ENCODE peak calls at places on chromosome 6, in seven cellular contexts. B, G, F, Y, Q, O and S are unnamed samples.

GRCh38 chr6:113734886-113735481 is 122.2 kb upstream of the MARCKS start:
- DNase-seq in Y (peak), Q (no peak), F (peak), O (no peak), G (no peak), B (peak), S (no peak)

GRCh38 chr6:36985963-36986703 is at the start of gene MTCH1:
- DNase-seq in Y (peak), Q (peak), G (peak), F (peak), O (peak), B (peak), S (peak)

GRCh38 chr6:13711384-13711725 is 280 bp downstream of the RANBP9 start:
- DNase-seq in F (no peak), Y (peak), Q (peak), B (no peak), G (no peak), O (peak), S (peak)

GRCh38 chr6:143060806-143061596 is at the start of gene AIG1:
- DNase-seq in O (no peak), Q (peak), G (peak), B (no peak), F (peak), Y (no peak), S (peak)

GRCh38 chr6:3981917-3982316 is 97.0 kb downstream of the FAM217A start:
- DNase-seq in Q (no peak), Y (no peak), F (no peak), B (no peak), O (no peak), G (no peak), S (no peak)

GRCh38 chr6:98904096-98904495 is 43.6 kb downstream of the FBXL4 start:
- DNase-seq in G (no peak), B (peak), Q (no peak), O (no peak), Y (no peak), F (no peak), S (no peak)

GRCh38 chr6:108622601-108623335 is 62.1 kb downstream of the FOXO3 start:
- DNase-seq in Y (peak), Q (no peak), F (no peak), G (no peak), O (peak), B (peak), S (no peak)

GRCh38 chr6:20404641-20405032 is 3.0 kb downstream of the E2F3 start:
- DNase-seq in Y (peak), G (peak), F (no peak), B (peak), O (peak), Q (peak), S (peak)

GRCh38 chr6:39114395-39114706 is 635 bp downstream of the SAYSD1 start:
- DNase-seq in B (no peak), O (no peak), F (no peak), Y (no peak), Q (no peak), G (no peak), S (no peak)

GRCh38 chr6:75268988-75269354 is 15.6 kb downstream of the TMEM30A start:
- DNase-seq in Q (no peak), F (no peak), G (no peak), O (no peak), B (no peak), Y (no peak), S (no peak)

GRCh38 chr6:67608099-67608749 is 1026.9 kb upstream of the ADGRB3 start:
- DNase-seq in B (no peak), G (no peak), Y (no peak), O (no peak), Q (no peak), F (no peak), S (no peak)

DNA sequence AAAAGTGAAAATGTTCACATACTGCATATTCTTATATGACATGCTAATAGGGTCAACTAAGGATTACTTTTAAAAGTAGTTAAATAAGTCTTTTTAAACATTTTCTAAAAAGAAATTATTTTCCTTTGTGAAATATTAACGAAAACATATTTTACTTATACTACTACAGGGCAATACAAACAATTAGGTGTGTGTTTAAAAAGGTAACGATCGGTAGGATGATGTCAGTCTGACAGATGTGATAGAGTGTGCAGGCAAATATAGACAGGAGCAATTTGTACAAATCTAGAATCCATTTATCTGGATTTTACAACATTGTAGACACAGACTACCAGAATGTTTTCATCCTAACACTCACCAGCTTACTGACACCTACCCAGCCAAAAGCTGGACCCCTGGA is 257.5 kb downstream of the FOXC1 start:
- DNase-seq in B (no peak), Y (no peak), O (no peak), Q (no peak), F (no peak), G (no peak), S (no peak)
- H3K4ac ChIP-seq in B (no peak), Y (no peak), O (no peak), Q (no peak), F (no peak), G (no peak), S (no peak)

GRCh38 chr6:56864171-56864616 is 90.7 kb upstream of the BEND6 start:
- DNase-seq in Y (no peak), Q (no peak), B (peak), G (no peak), F (no peak), O (no peak), S (no peak)
- H3K4ac ChIP-seq in Y (no peak), Q (no peak), B (peak), G (no peak), F (no peak), O (no peak), S (no peak)

GRCh38 chr6:151440498-151440897 is 11.4 kb downstream of the RMND1 start:
- DNase-seq in O (no peak), G (no peak), B (no peak), F (no peak), Y (peak), Q (no peak), S (no peak)

GRCh38 chr6:151436300-151436699 is 15.6 kb downstream of the RMND1 start:
- DNase-seq in F (no peak), Y (no peak), Q (no peak), B (no peak), O (peak), G (no peak), S (no peak)

GRCh38 chr6:151434369-151434768 is 17.6 kb downstream of the RMND1 start:
- DNase-seq in Y (no peak), B (no peak), O (peak), F (no peak), G (no peak), Q (no peak), S (no peak)

GRCh38 chr6:151436814-151437213 is 15.1 kb downstream of the RMND1 start:
- DNase-seq in O (no peak), Y (peak), B (peak), Q (no peak), F (no peak), G (no peak), S (no peak)

GRCh38 chr6:151437401-151437800 is 14.5 kb downstream of the RMND1 start:
- DNase-seq in B (peak), F (no peak), G (no peak), Y (peak), Q (no peak), O (no peak), S (no peak)
- H3K4ac ChIP-seq in B (no peak), F (no peak), G (no peak), Y (no peak), Q (no peak), O (no peak), S (no peak)

GRCh38 chr6:29770286-29770685 is 47.1 kb downstream of the HLA-F start:
- DNase-seq in G (no peak), Q (no peak), Y (no peak), B (no peak), F (no peak), O (no peak), S (no peak)
- H3K4ac ChIP-seq in G (no peak), Q (no peak), Y (no peak), B (no peak), F (no peak), O (no peak), S (no peak)

DNA sequence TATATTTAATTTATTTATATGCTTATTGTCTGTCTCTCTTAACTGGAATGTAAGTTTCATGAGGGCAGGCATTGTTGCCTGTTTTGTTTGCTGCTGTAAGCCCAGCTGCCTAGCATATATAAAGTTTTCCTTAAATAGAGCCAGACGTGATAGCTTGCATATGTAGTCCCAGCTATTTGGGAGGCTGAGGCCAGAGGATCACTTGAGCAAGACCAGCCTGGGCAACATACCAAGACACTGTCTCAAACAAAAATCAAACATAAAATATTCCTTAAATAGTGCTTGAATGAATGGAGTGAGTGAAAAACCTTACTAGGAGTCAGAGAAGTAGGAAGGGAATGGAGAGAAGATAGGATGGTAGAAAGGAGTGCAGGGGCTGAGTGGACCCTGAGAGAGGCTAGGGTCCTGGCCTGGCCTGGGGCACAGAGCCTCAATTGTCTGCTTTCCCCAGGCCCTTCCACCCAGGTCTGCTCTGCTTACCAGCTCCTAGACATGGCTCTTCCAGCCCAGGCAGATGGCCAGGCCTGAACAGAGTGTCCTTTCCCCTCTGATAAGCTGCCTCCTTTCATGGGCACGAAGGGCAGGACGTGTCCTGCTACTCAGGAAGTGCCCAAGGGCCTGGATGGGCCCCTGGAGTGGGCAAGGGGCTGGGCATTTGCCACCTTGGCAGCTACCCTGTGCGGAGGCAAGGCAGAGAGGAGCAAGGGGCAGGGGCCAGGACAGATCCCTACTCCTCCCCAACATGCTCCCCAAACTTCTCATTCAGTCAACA is 17.7 kb upstream of the BAK1 start:
- DNase-seq in G (no peak), Y (no peak), O (no peak), B (no peak), Q (no peak), F (no peak), S (no peak)
- H3K4ac ChIP-seq in G (peak), Y (peak), O (no peak), B (no peak), Q (no peak), F (no peak), S (no peak)

GRCh38 chr6:100216760-100217159 is 222.7 kb upstream of the MCHR2 start:
- DNase-seq in Q (no peak), G (no peak), Y (no peak), O (no peak), B (no peak), F (no peak), S (no peak)
- H3K4ac ChIP-seq in Q (no peak), G (no peak), Y (no peak), O (no peak), B (no peak), F (no peak), S (no peak)

DNA sequence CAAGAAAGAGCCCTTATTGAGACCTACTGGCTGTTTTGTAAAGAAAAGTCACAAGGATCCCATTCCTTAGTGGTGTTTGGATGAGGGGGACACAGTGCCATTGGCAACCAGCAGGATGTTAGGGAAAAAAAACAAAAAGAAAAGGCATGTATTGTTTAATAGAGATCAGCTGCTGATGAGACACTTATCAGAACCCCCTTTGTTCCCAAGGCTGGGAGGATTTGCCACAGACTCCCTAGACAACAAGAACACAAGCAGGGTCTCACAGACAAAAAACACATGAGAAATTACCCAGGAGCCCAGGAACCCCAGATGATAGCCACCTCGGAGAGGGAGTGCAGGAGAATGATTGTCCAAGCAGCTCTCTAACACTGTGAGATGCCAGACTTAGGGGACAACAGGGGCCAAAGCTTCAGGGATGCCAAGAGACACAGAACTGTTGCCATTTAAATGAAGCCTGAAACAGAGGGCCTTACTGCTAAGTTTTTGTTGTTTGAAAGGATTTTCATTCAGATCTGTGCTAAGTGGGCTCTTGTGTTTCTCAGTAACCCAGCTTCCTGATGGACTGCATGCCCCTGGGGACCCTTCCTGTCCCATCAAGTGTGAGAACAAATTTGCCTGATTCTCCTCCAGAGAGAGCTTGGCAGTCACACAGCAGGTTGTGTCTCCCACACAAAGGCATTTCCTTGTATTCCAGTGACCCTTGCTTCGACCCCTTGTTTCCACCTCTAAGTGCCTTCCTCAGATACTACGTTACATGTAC is 48.7 kb upstream of the HEY2 start:
- DNase-seq in B (no peak), F (no peak), Y (no peak), O (no peak), G (peak), Q (peak), S (peak)
- H3K4ac ChIP-seq in B (no peak), F (no peak), Y (no peak), O (no peak), G (no peak), Q (no peak), S (peak)